ENCODE peak calls at places on chromosomes 5 and 9, in ten cellular contexts. I is GM23338; F is IMR-90; P is cardiac fibroblast; X is brain microvascular endothelial cell; W is CD4-positive, alpha-beta memory T cell; V is fibroblast of mammary gland; H is astrocyte of the spinal cord; T is mesenchymal stem cell; Y is Peyer's patch. D is an unnamed sample.

GRCh38 chr5:141192110-141192725 is at the start of gene PCDHB10:
- DNase-seq in X (no peak), H (no peak), V (peak), T (peak), I (peak), W (peak), P (peak), Y (no peak), F (peak), D (no peak)

GRCh38 chr5:131488463-131488862 is 146.6 kb downstream of the RAPGEF6 start:
- DNase-seq in W (no peak), Y (no peak), F (peak), P (peak), I (no peak), V (peak), T (no peak), X (no peak), H (no peak), D (no peak)

GRCh38 chr9:76371901-76372300 is 22.3 kb downstream of the RFK start:
- DNase-seq in W (no peak), I (no peak), P (peak), Y (no peak), T (peak), H (peak), F (peak), X (peak), V (peak), D (no peak)

GRCh38 chr5:180313677-180314076 is 21.8 kb upstream of the MAPK9 start:
- DNase-seq in I (peak), F (no peak), T (no peak), P (no peak), W (peak), Y (no peak), X (no peak), V (no peak), H (no peak), D (no peak)

GRCh38 chr9:93187047-93187446 is 3.1 kb downstream of the WNK2 start:
- DNase-seq in V (no peak), P (no peak), H (no peak), Y (peak), X (no peak), F (no peak), T (no peak), W (no peak), I (no peak), D (no peak)

GRCh38 chr5:143142596-143143435 is 260.7 kb downstream of the NR3C1 start:
- DNase-seq in W (no peak), F (peak), T (peak), V (peak), H (peak), I (no peak), P (peak), X (no peak), Y (no peak), D (no peak)

GRCh38 chr5:174159327-174160247 is 114.1 kb downstream of the NSG2 start:
- DNase-seq in F (no peak), H (peak), W (no peak), P (peak), Y (no peak), T (no peak), X (peak), V (peak), I (no peak), D (no peak)

GRCh38 chr9:7710686-7711085 is 88.9 kb downstream of the DMAC1 start:
- DNase-seq in P (no peak), I (no peak), Y (no peak), T (no peak), V (no peak), X (no peak), W (no peak), F (no peak), H (no peak), D (no peak)

GRCh38 chr5:8238080-8238479 is 369.1 kb downstream of the MTRR start:
- DNase-seq in V (no peak), Y (no peak), W (no peak), H (no peak), F (no peak), X (no peak), T (no peak), I (no peak), P (no peak), D (no peak)

GRCh38 chr9:70031141-70031545 is 12.5 kb upstream of the MAMDC2 start:
- DNase-seq in Y (no peak), T (peak), F (peak), W (no peak), X (peak), I (no peak), V (peak), H (peak), P (no peak), D (no peak)

GRCh38 chr5:82183828-82184227 is 94.3 kb downstream of the RPS23 start:
- DNase-seq in I (no peak), H (no peak), F (peak), W (no peak), P (peak), V (peak), Y (no peak), T (peak), X (no peak), D (peak)

GRCh38 chr9:13149454-13149853 is 130.0 kb downstream of the MPDZ start:
- DNase-seq in P (no peak), X (no peak), Y (no peak), T (no peak), F (no peak), I (no peak), W (no peak), H (no peak), V (no peak), D (no peak)

GRCh38 chr9:76322810-76323209 is 71.4 kb downstream of the RFK start:
- DNase-seq in Y (no peak), H (no peak), I (no peak), V (no peak), X (no peak), F (no peak), W (no peak), T (no peak), P (no peak), D (no peak)

GRCh38 chr9:104836235-104836634 is 72.3 kb downstream of the NIPSNAP3B start:
- DNase-seq in P (peak), I (peak), Y (no peak), V (no peak), T (peak), X (no peak), W (no peak), F (peak), H (peak), D (peak)

GRCh38 chr5:148995791-148996190 is 67.1 kb downstream of the SH3TC2 start:
- DNase-seq in T (no peak), X (no peak), Y (no peak), I (no peak), P (no peak), V (no peak), W (no peak), H (no peak), F (no peak), D (no peak)

GRCh38 chr5:158478139-158478538 is 619.2 kb upstream of the CLINT1 start:
- DNase-seq in V (no peak), I (no peak), W (no peak), F (no peak), H (no peak), P (no peak), Y (no peak), X (no peak), T (no peak), D (no peak)

GRCh38 chr5:170971-171800 is 20.1 kb upstream of the LRRC14B start:
- DNase-seq in P (no peak), T (no peak), H (no peak), W (no peak), F (no peak), I (no peak), X (no peak), V (no peak), Y (peak), D (no peak)

GRCh38 chr9:100098241-100098886 is 436 bp downstream of the ERP44 start:
- DNase-seq in H (peak), P (peak), T (peak), I (peak), F (peak), V (peak), W (peak), X (peak), Y (peak), D (peak)

GRCh38 chr9:2173861-2174260 is 158.7 kb downstream of the SMARCA2 start:
- DNase-seq in V (no peak), T (no peak), H (no peak), P (no peak), I (no peak), Y (no peak), X (no peak), W (no peak), F (no peak), D (no peak)

GRCh38 chr9:126805546-126806262 is 864 bp downstream of the ZBTB43 start:
- DNase-seq in P (peak), W (peak), Y (peak), H (peak), F (peak), T (peak), V (peak), I (peak), X (peak), D (peak)

GRCh38 chr5:54159153-54159836 is 151.1 kb downstream of the ARL15 start:
- DNase-seq in X (peak), H (no peak), F (peak), V (peak), P (no peak), Y (no peak), I (peak), W (no peak), T (peak), D (no peak)

GRCh38 chr5:151202381-151203139 is 21.3 kb downstream of the CCDC69 start:
- DNase-seq in W (peak), Y (no peak), X (peak), T (peak), V (peak), P (peak), F (peak), H (peak), I (no peak), D (no peak)

GRCh38 chr5:91281409-91281808 is 101.7 kb downstream of the ARRDC3 start:
- DNase-seq in W (no peak), Y (no peak), V (peak), H (peak), F (peak), I (no peak), X (no peak), T (peak), P (peak), D (peak)

GRCh38 chr5:91301459-91301858 is 81.7 kb downstream of the ARRDC3 start:
- DNase-seq in V (peak), W (no peak), H (no peak), X (no peak), I (no peak), F (peak), T (peak), Y (no peak), P (peak), D (no peak)

GRCh38 chr9:133609311-133610098 is at the start of gene FAM163B:
- DNase-seq in W (no peak), F (peak), P (peak), H (peak), I (peak), X (peak), T (peak), V (peak), Y (no peak), D (peak)

GRCh38 chr5:127812570-127812969 is 109.4 kb downstream of the CCDC192 start:
- DNase-seq in P (no peak), I (no peak), V (no peak), H (no peak), Y (no peak), W (no peak), X (no peak), F (no peak), T (no peak), D (no peak)

GRCh38 chr9:7173139-7173538 is 415.4 kb downstream of the KDM4C start:
- DNase-seq in Y (no peak), T (no peak), P (no peak), X (no peak), F (no peak), V (no peak), W (no peak), H (no peak), I (no peak), D (no peak)

GRCh38 chr5:133741396-133741795 is 129.1 kb upstream of the FSTL4 start:
- DNase-seq in T (no peak), I (no peak), V (no peak), P (no peak), F (no peak), W (no peak), Y (no peak), H (no peak), X (no peak), D (no peak)

GRCh38 chr5:109697339-109697738 is 7.6 kb downstream of the MAN2A1 start:
- DNase-seq in H (no peak), V (peak), Y (no peak), T (no peak), P (no peak), I (no peak), F (no peak), X (no peak), W (no peak), D (no peak)

GRCh38 chr5:66769839-66770617 is 173.8 kb downstream of the MAST4 start:
- DNase-seq in P (peak), X (no peak), H (peak), Y (no peak), V (peak), T (peak), W (no peak), F (no peak), I (peak), D (no peak)

GRCh38 chr5:91189480-91190332 is 193.4 kb downstream of the ARRDC3 start:
- DNase-seq in W (no peak), F (peak), I (no peak), Y (no peak), H (peak), X (peak), T (peak), P (peak), V (peak), D (peak)

GRCh38 chr5:153779852-153780251 is 258.9 kb downstream of the FAM114A2 start:
- DNase-seq in H (no peak), F (no peak), V (no peak), P (no peak), W (no peak), I (no peak), T (no peak), Y (no peak), X (no peak), D (no peak)

GRCh38 chr9:3001311-3001710 is 157.4 kb upstream of the PUM3 start:
- DNase-seq in F (no peak), V (no peak), P (no peak), Y (no peak), I (no peak), H (no peak), W (no peak), T (no peak), X (no peak), D (no peak)

GRCh38 chr9:88326024-88326423 is 62.2 kb upstream of the SPIN1 start:
- DNase-seq in H (no peak), T (no peak), P (no peak), X (no peak), W (no peak), V (no peak), F (no peak), Y (no peak), I (no peak), D (no peak)
- H3K4me3 ChIP-seq in H (no peak), T (no peak), P (no peak), X (no peak), W (no peak), V (no peak), F (no peak), Y (no peak), I (no peak), D (no peak)

GRCh38 chr5:34658023-34658422 is 1.9 kb downstream of the RAI14 start:
- DNase-seq in X (peak), P (peak), F (peak), I (peak), T (peak), W (no peak), Y (no peak), V (peak), H (peak), D (no peak)
- H3K4me3 ChIP-seq in X (peak), P (peak), F (peak), I (peak), T (no peak), W (no peak), Y (peak), V (peak), H (peak), D (peak)

GRCh38 chr5:84381501-84382362 is 2.9 kb downstream of the EDIL3 start:
- DNase-seq in Y (no peak), F (no peak), I (no peak), V (no peak), H (peak), P (no peak), T (peak), W (no peak), X (peak), D (no peak)
- H3K4me3 ChIP-seq in Y (peak), F (peak), I (peak), V (peak), H (peak), P (peak), T (peak), W (no peak), X (peak), D (no peak)

GRCh38 chr9:135727257-135727875 is 25.4 kb downstream of the KCNT1 start:
- DNase-seq in X (no peak), Y (no peak), W (peak), I (no peak), V (no peak), H (no peak), T (no peak), F (no peak), P (no peak), D (no peak)
- H3K4me3 ChIP-seq in X (no peak), Y (no peak), W (no peak), I (no peak), V (no peak), H (no peak), T (no peak), F (no peak), P (no peak), D (no peak)

GRCh38 chr9:136995370-136995769 is 998 bp downstream of the CLIC3 start:
- DNase-seq in W (no peak), Y (no peak), V (no peak), H (no peak), I (no peak), T (no peak), F (no peak), P (no peak), X (no peak), D (peak)
- H3K4me3 ChIP-seq in W (no peak), Y (peak), V (no peak), H (no peak), I (peak), T (no peak), F (no peak), P (no peak), X (peak), D (peak)

DNA sequence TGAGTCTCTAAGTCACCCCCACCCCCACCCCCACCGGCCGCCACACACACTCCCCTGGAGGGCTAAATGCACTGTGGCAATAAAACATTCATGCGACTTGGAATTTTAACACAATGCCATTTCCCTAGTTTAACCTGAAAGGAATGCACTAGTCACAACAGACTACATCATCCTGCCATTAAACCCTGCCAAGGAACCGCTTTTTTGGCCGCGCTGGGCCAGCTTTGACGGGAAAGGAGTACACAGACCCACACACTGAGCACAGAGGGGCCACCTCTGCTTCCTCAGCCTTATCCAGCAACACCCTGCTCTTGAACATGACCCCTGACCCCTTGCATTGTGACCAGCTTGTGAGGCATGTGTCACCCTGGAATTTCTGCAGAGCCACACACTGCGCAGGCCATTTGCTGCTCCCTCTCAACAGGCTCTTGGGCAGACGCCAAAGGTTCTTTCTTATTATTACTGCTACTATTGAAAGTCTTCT is 165.3 kb downstream of the BNC2 start:
- DNase-seq in F (peak), W (no peak), I (peak), V (peak), T (peak), P (peak), X (peak), Y (peak), H (peak), D (peak)
- H3K4me3 ChIP-seq in F (peak), W (no peak), I (peak), V (peak), T (no peak), P (peak), X (peak), Y (no peak), H (peak), D (peak)

DNA sequence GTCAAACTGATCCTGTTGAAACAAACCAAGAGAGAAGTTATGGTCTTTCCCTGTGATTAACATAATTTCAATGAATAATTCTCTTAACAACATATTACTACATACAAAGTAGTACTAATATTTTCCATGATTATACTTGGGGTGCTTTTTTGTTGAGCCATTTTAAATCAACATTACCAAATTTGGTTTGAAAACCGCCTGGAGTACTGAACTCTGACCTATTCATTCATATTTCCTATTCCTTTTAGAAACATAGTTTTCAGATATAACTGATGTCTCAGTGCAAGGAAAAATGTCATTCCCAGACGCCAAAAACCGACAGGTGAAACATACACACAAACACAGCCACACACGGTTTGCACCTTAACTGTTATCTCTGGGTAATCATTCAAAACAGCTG is 48.0 kb downstream of the FNBP1 start:
- DNase-seq in X (no peak), W (no peak), T (peak), P (no peak), F (no peak), Y (no peak), H (no peak), I (no peak), V (no peak), D (no peak)
- H3K4me3 ChIP-seq in X (no peak), W (no peak), T (no peak), P (no peak), F (no peak), Y (no peak), H (no peak), I (no peak), V (no peak), D (no peak)

GRCh38 chr5:140174014-140174413 is 974 bp upstream of the CYSTM1 start:
- DNase-seq in P (no peak), F (no peak), X (no peak), I (no peak), H (no peak), W (no peak), V (no peak), T (no peak), Y (no peak), D (no peak)
- H3K4me3 ChIP-seq in P (no peak), F (no peak), X (no peak), I (peak), H (no peak), W (no peak), V (no peak), T (no peak), Y (no peak), D (no peak)

D was measured in thyroid gland.